ENCODE peak calls at places on chromosomes 16 and 17, in eight cellular contexts. One of them, this sample, is unnamed.
A peak's percentile ranks its signal among the peaks of the same experiment; 100 is the strongest.

GRCh38 chr17:49850772-49851386 is 3.0 kb upstream of the TAC4 start:
- DNase-seq in stomach: no peak
- DNase-seq in GM23338: peak; percentile 40
- DNase-seq in suprapubic skin: no peak
- DNase-seq in HCT116: no peak
- DNase-seq in HepG2: no peak
- DNase-seq in H1: no peak
- DNase-seq in SK-N-SH: peak; percentile 86
- DNase-seq in this sample: no peak

GRCh38 chr17:16953347-16953746 is 18.6 kb downstream of the TNFRSF13B start:
- DNase-seq in stomach: no peak
- DNase-seq in GM23338: no peak
- DNase-seq in suprapubic skin: peak; percentile 34
- DNase-seq in HCT116: no peak
- DNase-seq in HepG2: no peak
- DNase-seq in H1: no peak
- DNase-seq in SK-N-SH: no peak
- DNase-seq in this sample: no peak

GRCh38 chr17:42744283-42744805 is 496 bp downstream of the EZH1 start:
- DNase-seq in stomach: peak; percentile 76
- DNase-seq in GM23338: peak; percentile 72
- DNase-seq in suprapubic skin: peak; percentile 87
- DNase-seq in HCT116: peak; percentile 21
- DNase-seq in HepG2: peak; percentile 78
- DNase-seq in H1: peak; percentile 19
- DNase-seq in SK-N-SH: no peak
- DNase-seq in this sample: no peak

GRCh38 chr16:66660422-66661209 is 35.9 kb downstream of the CMTM4 start:
- DNase-seq in stomach: peak; percentile 46
- DNase-seq in GM23338: peak; percentile 45
- DNase-seq in suprapubic skin: no peak
- DNase-seq in HCT116: no peak
- DNase-seq in HepG2: peak; percentile 84
- DNase-seq in H1: no peak
- DNase-seq in SK-N-SH: peak; percentile 72
- DNase-seq in this sample: no peak

GRCh38 chr16:66372078-66372897 is 5.8 kb downstream of the CDH5 start:
- DNase-seq in stomach: no peak
- DNase-seq in GM23338: no peak
- DNase-seq in suprapubic skin: no peak
- DNase-seq in HCT116: no peak
- DNase-seq in HepG2: no peak
- DNase-seq in H1: no peak
- DNase-seq in SK-N-SH: no peak
- DNase-seq in this sample: no peak

GRCh38 chr17:17528101-17528500 is 31.9 kb upstream of the RASD1 start:
- DNase-seq in stomach: no peak
- DNase-seq in GM23338: no peak
- DNase-seq in suprapubic skin: no peak
- DNase-seq in HCT116: no peak
- DNase-seq in HepG2: no peak
- DNase-seq in H1: no peak
- DNase-seq in SK-N-SH: no peak
- DNase-seq in this sample: no peak

GRCh38 chr17:32828822-32829221 is 48.1 kb downstream of the MYO1D start:
- DNase-seq in stomach: no peak
- DNase-seq in GM23338: no peak
- DNase-seq in suprapubic skin: no peak
- DNase-seq in HCT116: no peak
- DNase-seq in HepG2: no peak
- DNase-seq in H1: no peak
- DNase-seq in SK-N-SH: no peak
- DNase-seq in this sample: no peak

GRCh38 chr16:85902366-85903155 is 3.6 kb downstream of the IRF8 start:
- DNase-seq in stomach: peak; percentile 39
- DNase-seq in GM23338: no peak
- DNase-seq in suprapubic skin: no peak
- DNase-seq in HCT116: no peak
- DNase-seq in HepG2: no peak
- DNase-seq in H1: no peak
- DNase-seq in SK-N-SH: no peak
- DNase-seq in this sample: no peak

GRCh38 chr17:46026045-46026814 is 27.2 kb downstream of the STH start:
- DNase-seq in stomach: no peak
- DNase-seq in GM23338: peak; percentile 41
- DNase-seq in suprapubic skin: no peak
- DNase-seq in HCT116: no peak
- DNase-seq in HepG2: no peak
- DNase-seq in H1: no peak
- DNase-seq in SK-N-SH: no peak
- DNase-seq in this sample: no peak

GRCh38 chr17:70144260-70144846 is 25.0 kb upstream of the KCNJ2 start:
- DNase-seq in stomach: no peak
- DNase-seq in GM23338: peak; percentile 32
- DNase-seq in suprapubic skin: no peak
- DNase-seq in HCT116: peak; percentile 12
- DNase-seq in HepG2: peak; percentile 15
- DNase-seq in H1: no peak
- DNase-seq in SK-N-SH: peak; percentile 47
- DNase-seq in this sample: no peak

GRCh38 chr16:23729503-23730424 is 16.7 kb upstream of the ERN2 start:
- DNase-seq in stomach: peak; percentile 58
- DNase-seq in GM23338: peak; percentile 81
- DNase-seq in suprapubic skin: no peak
- DNase-seq in HCT116: peak; percentile 31
- DNase-seq in HepG2: peak; percentile 51
- DNase-seq in H1: no peak
- DNase-seq in SK-N-SH: no peak
- DNase-seq in this sample: peak; percentile 7

GRCh38 chr16:28473714-28474265 is 1.7 kb upstream of the NPIPB7 start:
- DNase-seq in stomach: no peak
- DNase-seq in GM23338: no peak
- DNase-seq in suprapubic skin: no peak
- DNase-seq in HCT116: no peak
- DNase-seq in HepG2: no peak
- DNase-seq in H1: no peak
- DNase-seq in SK-N-SH: no peak
- DNase-seq in this sample: no peak

GRCh38 chr17:61499632-61500031 is 47.4 kb downstream of the TBX4 start:
- DNase-seq in stomach: no peak
- DNase-seq in GM23338: no peak
- DNase-seq in suprapubic skin: no peak
- DNase-seq in HCT116: no peak
- DNase-seq in HepG2: no peak
- DNase-seq in H1: no peak
- DNase-seq in SK-N-SH: no peak
- DNase-seq in this sample: no peak

GRCh38 chr17:34306466-34306865 is 12.8 kb upstream of the CCL8 start:
- DNase-seq in stomach: no peak
- DNase-seq in GM23338: peak; percentile 80
- DNase-seq in suprapubic skin: no peak
- DNase-seq in HCT116: no peak
- DNase-seq in HepG2: no peak
- DNase-seq in H1: peak; percentile 19
- DNase-seq in SK-N-SH: peak; percentile 32
- DNase-seq in this sample: no peak

GRCh38 chr17:38563362-38564253 is 42.1 kb downstream of the SRCIN1 start:
- DNase-seq in stomach: no peak
- DNase-seq in GM23338: peak; percentile 94
- DNase-seq in suprapubic skin: no peak
- DNase-seq in HCT116: no peak
- DNase-seq in HepG2: no peak
- DNase-seq in H1: peak; percentile 75
- DNase-seq in SK-N-SH: no peak
- DNase-seq in this sample: no peak

GRCh38 chr16:11250091-11250785 is 5.8 kb downstream of the SOCS1 start:
- DNase-seq in stomach: no peak
- DNase-seq in GM23338: peak; percentile 73
- DNase-seq in suprapubic skin: no peak
- DNase-seq in HCT116: no peak
- DNase-seq in HepG2: no peak
- DNase-seq in H1: no peak
- DNase-seq in SK-N-SH: no peak
- DNase-seq in this sample: no peak

GRCh38 chr16:84788968-84789371 is 30.8 kb upstream of the CRISPLD2 start:
- DNase-seq in stomach: no peak
- DNase-seq in GM23338: no peak
- DNase-seq in suprapubic skin: no peak
- DNase-seq in HCT116: no peak
- DNase-seq in HepG2: no peak
- DNase-seq in H1: no peak
- DNase-seq in SK-N-SH: peak; percentile 65
- DNase-seq in this sample: no peak

GRCh38 chr16:85709766-85710423 is 21.1 kb upstream of the GINS2 start:
- DNase-seq in stomach: no peak
- DNase-seq in GM23338: no peak
- DNase-seq in suprapubic skin: no peak
- DNase-seq in HCT116: no peak
- DNase-seq in HepG2: no peak
- DNase-seq in H1: no peak
- DNase-seq in SK-N-SH: no peak
- DNase-seq in this sample: no peak

GRCh38 chr17:75124041-75124818 is 7.3 kb downstream of the NT5C start:
- DNase-seq in stomach: peak; percentile 88
- DNase-seq in GM23338: no peak
- DNase-seq in suprapubic skin: no peak
- DNase-seq in HCT116: peak; percentile 99
- DNase-seq in HepG2: peak; percentile 48
- DNase-seq in H1: no peak
- DNase-seq in SK-N-SH: no peak
- DNase-seq in this sample: peak; percentile 89

GRCh38 chr17:81737947-81738800 is 26.1 kb downstream of the SLC25A10 start:
- DNase-seq in stomach: no peak
- DNase-seq in GM23338: no peak
- DNase-seq in suprapubic skin: no peak
- DNase-seq in HCT116: no peak
- DNase-seq in HepG2: no peak
- DNase-seq in H1: no peak
- DNase-seq in SK-N-SH: no peak
- DNase-seq in this sample: no peak

GRCh38 chr17:81741594-81742452 is 29.7 kb downstream of the SLC25A10 start:
- DNase-seq in stomach: no peak
- DNase-seq in GM23338: no peak
- DNase-seq in suprapubic skin: no peak
- DNase-seq in HCT116: no peak
- DNase-seq in HepG2: no peak
- DNase-seq in H1: no peak
- DNase-seq in SK-N-SH: peak; percentile 81
- DNase-seq in this sample: no peak

GRCh38 chr17:81741049-81741593 is 29.0 kb downstream of the SLC25A10 start:
- DNase-seq in stomach: no peak
- DNase-seq in GM23338: no peak
- DNase-seq in suprapubic skin: no peak
- DNase-seq in HCT116: no peak
- DNase-seq in HepG2: no peak
- DNase-seq in H1: no peak
- DNase-seq in SK-N-SH: no peak
- DNase-seq in this sample: no peak

GRCh38 chr17:81740395-81740961 is 28.4 kb downstream of the SLC25A10 start:
- DNase-seq in stomach: no peak
- DNase-seq in GM23338: no peak
- DNase-seq in suprapubic skin: no peak
- DNase-seq in HCT116: no peak
- DNase-seq in HepG2: no peak
- DNase-seq in H1: no peak
- DNase-seq in SK-N-SH: no peak
- DNase-seq in this sample: no peak

GRCh38 chr17:81738801-81739393 is 26.8 kb downstream of the SLC25A10 start:
- DNase-seq in stomach: no peak
- DNase-seq in GM23338: no peak
- DNase-seq in suprapubic skin: no peak
- DNase-seq in HCT116: no peak
- DNase-seq in HepG2: no peak
- DNase-seq in H1: no peak
- DNase-seq in SK-N-SH: no peak
- DNase-seq in this sample: no peak
- H3K27ac ChIP-seq in stomach: no peak overlapping the region
- H3K27ac ChIP-seq in GM23338: no peak overlapping the region
- H3K27ac ChIP-seq in suprapubic skin: no peak overlapping the region
- H3K27ac ChIP-seq in HCT116: no peak overlapping the region
- H3K27ac ChIP-seq in HepG2: no peak overlapping the region
- H3K27ac ChIP-seq in H1: no peak overlapping the region
- H3K27ac ChIP-seq in SK-N-SH: no peak overlapping the region
- H3K27ac ChIP-seq in this sample: no peak overlapping the region

DNA sequence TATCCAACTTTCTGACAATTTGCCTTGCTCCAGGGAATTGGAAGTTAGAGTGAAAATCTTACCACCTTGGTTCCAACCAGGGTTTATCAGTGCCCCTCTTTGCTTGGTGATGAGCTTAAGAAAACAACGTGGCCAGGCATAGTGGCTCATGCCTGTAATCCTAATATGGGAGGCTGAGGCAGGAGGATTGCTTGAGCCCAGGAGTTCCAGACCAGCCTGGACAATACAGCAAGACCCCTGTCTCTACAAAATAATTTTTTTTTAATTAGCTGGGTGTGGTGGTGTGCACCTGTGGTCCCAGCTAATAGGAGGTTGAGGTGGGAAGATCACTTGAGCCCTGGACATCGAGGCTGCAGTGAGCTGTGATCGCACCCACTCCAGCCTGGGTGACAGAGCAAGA is 21.4 kb downstream of the SLC7A6 start:
- DNase-seq in stomach: no peak
- DNase-seq in GM23338: no peak
- DNase-seq in suprapubic skin: no peak
- DNase-seq in HCT116: no peak
- DNase-seq in HepG2: no peak
- DNase-seq in H1: no peak
- DNase-seq in SK-N-SH: no peak
- DNase-seq in this sample: no peak
- H3K4me1 ChIP-seq in stomach: peaks cover 31% of the 10 kb centered on the region
- H3K4me1 ChIP-seq in GM23338: no peaks in the 10 kb centered on the region
- H3K4me1 ChIP-seq in suprapubic skin: peaks cover 93% of the 10 kb centered on the region
- H3K4me1 ChIP-seq in HCT116: peaks cover 7% of the 10 kb centered on the region
- H3K4me1 ChIP-seq in HepG2: peaks cover 60% of the 10 kb centered on the region
- H3K4me1 ChIP-seq in H1: no peaks in the 10 kb centered on the region
- H3K4me1 ChIP-seq in SK-N-SH: no peaks in the 10 kb centered on the region
- H3K4me1 ChIP-seq in this sample: no peaks in the 10 kb centered on the region

GRCh38 chr17:44795928-44796327 is 34.2 kb downstream of the GJC1 start:
- DNase-seq in stomach: no peak
- DNase-seq in GM23338: no peak
- DNase-seq in suprapubic skin: no peak
- DNase-seq in HCT116: no peak
- DNase-seq in HepG2: no peak
- DNase-seq in H1: no peak
- DNase-seq in SK-N-SH: no peak
- DNase-seq in this sample: no peak
- TF ChIP-seq POLR2AphosphoS5 in stomach: no peak
- TF ChIP-seq POLR2AphosphoS5 in GM23338: peak; percentile 20
- TF ChIP-seq POLR2AphosphoS5 in suprapubic skin: no peak
- TF ChIP-seq POLR2AphosphoS5 in HCT116: no peak
- TF ChIP-seq POLR2AphosphoS5 in HepG2: no peak
- TF ChIP-seq POLR2AphosphoS5 in H1: no peak
- TF ChIP-seq POLR2AphosphoS5 in SK-N-SH: no peak
- TF ChIP-seq POLR2AphosphoS5 in this sample: no peak

DNA sequence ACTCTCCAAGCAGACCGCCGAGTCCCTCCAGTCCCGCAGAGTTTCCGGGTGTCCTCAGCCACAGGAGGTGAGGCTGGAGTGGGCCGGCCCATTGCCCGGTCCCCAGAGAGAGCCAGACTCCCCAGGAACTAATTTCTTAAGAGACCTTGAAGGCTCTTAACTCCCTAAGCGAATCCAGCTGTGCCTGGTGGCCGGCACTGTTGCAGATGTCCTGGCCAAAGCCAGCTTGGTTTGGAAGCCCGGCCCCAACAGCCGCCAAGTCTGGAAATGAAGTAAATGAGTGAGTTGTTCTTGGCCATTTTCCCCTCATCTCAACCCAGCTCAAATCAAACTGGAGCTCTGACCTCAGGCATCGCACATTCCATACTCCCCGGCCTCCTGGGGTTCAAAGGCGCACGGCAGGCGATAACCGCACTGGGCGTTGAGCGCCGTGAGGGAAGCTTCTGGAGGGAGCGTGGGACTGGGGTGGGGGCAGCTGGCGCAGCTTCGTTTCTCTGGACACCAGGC is 42.0 kb downstream of the CMIP start:
- DNase-seq in stomach: peak; percentile 31
- DNase-seq in GM23338: no peak
- DNase-seq in suprapubic skin: peak; percentile 92
- DNase-seq in HCT116: no peak
- DNase-seq in HepG2: no peak
- DNase-seq in H1: no peak
- DNase-seq in SK-N-SH: no peak
- DNase-seq in this sample: no peak
- H3K27ac ChIP-seq in stomach: peak overlapping the region; percentile 9
- H3K27ac ChIP-seq in GM23338: no peak overlapping the region
- H3K27ac ChIP-seq in suprapubic skin: peak overlapping the region; percentile 61
- H3K27ac ChIP-seq in HCT116: no peak overlapping the region
- H3K27ac ChIP-seq in HepG2: no peak overlapping the region
- H3K27ac ChIP-seq in H1: no peak overlapping the region
- H3K27ac ChIP-seq in SK-N-SH: peak overlapping the region; percentile 54
- H3K27ac ChIP-seq in this sample: no peak overlapping the region

This sample was measured in Panc1.